ENCODE peak calls at places on chromosomes 12 and 14, in ten cellular contexts. A is IMR-90, H is breast epithelium, T is uterus, X is A549, G is GM12892, Z is prostate gland, P is stomach, F is NB4, B is Peyer's patch. J is an unnamed sample.

GRCh38 chr12:11486623-11487444 is 91.5 kb upstream of the PRB2 start:
- DNase-seq in A (peak; percentile 88), H (peak; percentile 52), T (peak; percentile 64), X (peak; percentile 90), G (no peak), Z (peak; percentile 69), P (peak; percentile 75), F (peak; percentile 85), B (peak; percentile 61), J (no peak)

GRCh38 chr12:113262710-113263109 is 41.4 kb downstream of the TPCN1 start:
- DNase-seq in A (no peak), H (no peak), T (no peak), X (no peak), G (no peak), Z (no peak), P (no peak), F (peak; percentile 44), B (no peak), J (no peak)

GRCh38 chr12:70277973-70278372 is 34.7 kb downstream of the CNOT2 start:
- DNase-seq in A (no peak), H (no peak), T (no peak), X (no peak), G (no peak), Z (no peak), P (no peak), F (no peak), B (no peak), J (no peak)

GRCh38 chr14:97281741-97282140 is 484.6 kb downstream of the VRK1 start:
- DNase-seq in A (no peak), H (no peak), T (no peak), X (no peak), G (no peak), Z (no peak), P (no peak), F (no peak), B (no peak), J (no peak)

GRCh38 chr14:38387821-38388220 is 131.9 kb upstream of the CLEC14A start:
- DNase-seq in A (no peak), H (no peak), T (no peak), X (no peak), G (no peak), Z (no peak), P (no peak), F (no peak), B (no peak), J (no peak)

GRCh38 chr12:25058012-25058411 is 109.1 kb upstream of the BCAT1 start:
- DNase-seq in A (no peak), H (no peak), T (no peak), X (no peak), G (no peak), Z (no peak), P (no peak), F (no peak), B (no peak), J (no peak)

GRCh38 chr14:96304956-96305355 is 48.9 kb downstream of the BDKRB1 start:
- DNase-seq in A (no peak), H (no peak), T (no peak), X (peak; percentile 27), G (no peak), Z (no peak), P (no peak), F (peak; percentile 10), B (no peak), J (no peak)

GRCh38 chr12:2376855-2377657 is 324.3 kb downstream of the CACNA1C start:
- DNase-seq in A (no peak), H (no peak), T (no peak), X (no peak), G (no peak), Z (no peak), P (no peak), F (no peak), B (no peak), J (no peak)

GRCh38 chr12:117587646-117588287 is 226.3 kb upstream of the NOS1 start:
- DNase-seq in A (no peak), H (peak; percentile 31), T (no peak), X (peak; percentile 60), G (peak; percentile 29), Z (peak; percentile 50), P (peak; percentile 66), F (peak; percentile 61), B (peak; percentile 17), J (peak; percentile 44)

DNA sequence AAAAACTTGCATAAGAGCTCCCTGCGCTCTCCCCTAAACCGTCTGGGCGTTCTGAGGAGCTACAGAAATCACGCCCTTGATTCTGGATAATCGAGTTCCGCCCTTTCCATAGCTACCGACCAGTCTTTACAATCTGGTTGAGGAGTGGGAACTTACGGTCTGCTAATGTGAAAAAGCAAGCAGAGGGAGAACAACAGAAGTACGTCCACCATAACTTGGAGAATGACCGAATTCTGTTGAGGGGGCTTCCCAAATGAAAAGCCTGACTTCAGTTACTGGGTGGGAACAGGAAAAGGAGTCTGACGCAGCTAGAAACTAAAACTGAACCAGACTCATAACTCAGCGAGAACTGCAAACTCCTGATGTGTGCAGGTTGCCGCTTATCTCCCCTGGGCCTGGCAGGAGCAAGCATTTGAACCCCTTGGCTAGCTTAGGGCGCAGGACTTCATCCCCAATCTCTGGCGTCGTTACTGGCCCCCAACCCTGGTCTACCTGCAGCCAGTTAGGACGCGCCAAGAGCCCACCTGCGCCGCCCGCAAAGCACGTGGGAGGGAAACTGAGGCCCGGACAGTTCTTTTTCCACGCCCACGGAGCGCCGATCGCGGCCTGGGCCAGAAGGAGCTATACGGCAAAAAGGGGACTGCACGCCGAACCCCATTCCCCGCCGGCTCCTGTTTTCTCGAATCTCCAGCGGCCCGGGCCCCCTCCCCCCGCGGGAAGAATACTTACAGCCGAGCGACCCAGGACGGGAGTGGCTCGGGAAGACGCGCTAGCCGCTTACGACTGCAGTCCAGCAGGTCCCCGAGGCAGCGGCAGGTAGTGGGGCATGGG is 818 bp downstream of the LRIG3 start:
- DNase-seq in A (peak; percentile 58), H (peak; percentile 30), T (peak; percentile 36), X (peak; percentile 41), G (peak; percentile 13), Z (peak; percentile 17), P (no peak), F (no peak), B (no peak), J (peak; percentile 9)
- TF ChIP-seq POLR2A in A (peak; percentile 26), H (no peak), T (no peak), X (no peak), G (no peak), Z (no peak), P (no peak), F (no peak), B (no peak), J (no peak)

DNA sequence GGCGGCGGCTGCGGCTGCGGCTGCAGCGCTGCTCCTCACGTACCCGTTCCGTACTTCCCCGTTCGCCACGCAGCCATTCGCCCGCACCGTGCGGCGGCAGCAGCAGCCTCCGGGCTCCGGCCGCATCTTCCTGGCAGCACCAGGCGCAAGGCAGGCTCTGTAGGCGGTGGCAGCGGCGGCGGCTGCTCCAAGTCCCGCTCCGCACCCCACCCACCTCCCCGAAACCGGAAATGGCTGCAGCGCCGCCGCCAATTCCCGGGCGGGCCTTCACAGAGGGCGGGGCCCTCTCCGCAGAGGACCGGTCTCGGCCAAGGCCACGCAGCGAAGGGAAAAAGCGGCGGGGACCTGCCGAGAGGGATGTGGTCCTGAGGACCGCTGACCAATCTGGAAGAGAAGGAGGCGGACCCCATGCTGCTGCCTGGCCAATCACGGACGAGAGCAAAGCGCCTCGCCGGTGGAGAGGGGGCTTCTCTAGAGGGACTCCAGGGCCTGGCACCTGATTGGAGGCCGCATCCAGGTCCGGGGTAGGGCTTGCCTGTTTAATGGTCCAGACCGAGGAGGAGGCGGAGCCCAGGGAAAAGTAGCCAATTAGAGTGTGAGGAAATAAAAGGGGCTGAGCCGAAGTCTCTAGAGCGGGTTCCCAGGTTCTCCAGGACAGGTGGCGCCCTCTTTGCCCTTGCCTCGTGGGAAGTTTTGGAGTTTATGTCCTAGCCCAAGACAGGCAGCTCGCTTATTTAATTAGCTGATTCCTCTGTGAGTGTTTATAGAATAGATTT is at the start of gene SPTLC2:
- DNase-seq in A (peak; percentile 99), H (peak; percentile 99), T (peak; percentile 98), X (peak; percentile 99), G (peak; percentile 97), Z (peak; percentile 99), P (peak; percentile 99), F (peak; percentile 99), B (peak; percentile 98), J (peak; percentile 84)
- TF ChIP-seq POLR2A in A (peak; percentile 84), H (peak; percentile 27), T (peak; percentile 79), X (peak; percentile 92), G (peak; percentile 68), Z (peak; percentile 91), P (no peak), F (peak; percentile 58), B (peak; percentile 91), J (peak; percentile 88)

GRCh38 chr12:58901664-58902063 is 18.6 kb downstream of the LRIG3 start:
- DNase-seq in A (no peak), H (no peak), T (no peak), X (no peak), G (no peak), Z (no peak), P (no peak), F (no peak), B (no peak), J (no peak)

GRCh38 chr12:58907326-58907855 is 12.9 kb downstream of the LRIG3 start:
- DNase-seq in A (peak; percentile 42), H (no peak), T (no peak), X (no peak), G (no peak), Z (no peak), P (no peak), F (no peak), B (no peak), J (no peak)

GRCh38 chr12:58905422-58905821 is 14.9 kb downstream of the LRIG3 start:
- DNase-seq in A (no peak), H (no peak), T (no peak), X (no peak), G (no peak), Z (no peak), P (no peak), F (no peak), B (no peak), J (no peak)

GRCh38 chr12:58906917-58907316 is 13.4 kb downstream of the LRIG3 start:
- DNase-seq in A (no peak), H (no peak), T (no peak), X (no peak), G (no peak), Z (no peak), P (no peak), F (no peak), B (no peak), J (no peak)
- TF ChIP-seq POLR2A in A (no peak), H (no peak), T (no peak), X (no peak), G (no peak), Z (no peak), P (no peak), F (no peak), B (no peak), J (no peak)

DNA sequence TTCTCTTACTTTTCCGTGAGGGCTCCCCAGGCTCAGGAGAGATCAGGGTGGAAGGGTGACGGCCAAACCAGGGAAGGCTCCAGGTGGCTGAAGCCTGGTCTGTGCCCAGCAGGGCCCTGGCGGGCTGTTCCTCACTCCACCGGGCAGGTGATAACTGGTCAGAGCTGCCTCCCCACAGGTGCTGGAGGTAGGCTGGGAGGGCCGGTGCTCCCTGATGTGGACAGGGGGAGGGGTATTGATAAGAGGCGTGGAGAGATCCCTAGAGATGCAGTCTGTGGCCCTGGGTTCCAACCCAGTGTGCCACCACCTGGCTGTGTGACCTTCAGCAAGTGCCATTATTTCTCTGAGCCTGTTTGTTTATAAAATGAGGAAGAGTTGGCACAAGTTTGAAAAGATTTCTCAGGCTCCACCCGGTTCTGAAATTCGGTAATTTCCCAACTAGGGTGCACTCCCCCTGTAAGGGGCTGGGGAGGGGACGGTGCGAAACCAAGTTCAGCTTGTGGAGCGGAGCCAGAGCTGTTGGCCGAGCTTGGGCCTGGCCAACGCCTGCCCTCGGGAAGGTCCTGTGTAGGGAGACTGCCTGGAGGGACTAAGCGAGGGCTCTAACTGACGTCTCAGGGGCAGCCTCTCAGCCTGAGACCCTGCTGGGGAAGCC is 999 bp upstream of the NR4A1 start:
- DNase-seq in A (peak; percentile 50), H (no peak), T (no peak), X (no peak), G (no peak), Z (no peak), P (peak; percentile 67), F (no peak), B (no peak), J (no peak)
- TF ChIP-seq POLR2A in A (peak; percentile 96), H (no peak), T (no peak), X (no peak), G (no peak), Z (no peak), P (no peak), F (no peak), B (no peak), J (no peak)

J was measured in H54.